ENCODE peak calls at places on chromosomes 11 and 22, in seven cellular contexts. T is right lobe of liver, K is heart left ventricle, X is K562, O is A549, Z is body of pancreas, W is IMR-90. C is an unnamed sample.

GRCh38 chr22:29985912-29986311 is 94.4 kb upstream of the HORMAD2 start:
- ATAC-seq in T (no peak), K (no peak), X (no peak), O (no peak), Z (no peak), W (no peak), C (no peak)

GRCh38 chr11:87972133-87972532 is 203.1 kb downstream of the RAB38 start:
- ATAC-seq in T (no peak), K (no peak), X (no peak), O (no peak), Z (no peak), W (no peak), C (no peak)

GRCh38 chr11:63667993-63668392 is 3.2 kb downstream of the ATL3 start:
- ATAC-seq in T (no peak), K (no peak), X (no peak), O (peak; percentile 26), Z (no peak), W (peak; percentile 41), C (no peak)

GRCh38 chr11:90243534-90243933 is 20.7 kb upstream of the CHORDC1 start:
- ATAC-seq in T (no peak), K (no peak), X (peak; percentile 11), O (no peak), Z (no peak), W (no peak), C (no peak)

GRCh38 chr11:96905084-96905641 is 515.4 kb downstream of the JRKL start:
- ATAC-seq in T (no peak), K (peak; percentile 81), X (no peak), O (no peak), Z (no peak), W (no peak), C (no peak)

GRCh38 chr11:74185285-74185684 is 14.2 kb downstream of the PPME1 start:
- ATAC-seq in T (no peak), K (no peak), X (no peak), O (no peak), Z (no peak), W (no peak), C (no peak)

GRCh38 chr11:117816151-117816741 is 8.3 kb downstream of the FXYD2 start:
- ATAC-seq in T (no peak), K (no peak), X (peak; percentile 31), O (peak; percentile 37), Z (peak; percentile 59), W (peak; percentile 39), C (peak; percentile 42)

GRCh38 chr11:66190776-66191175 is 77.7 kb upstream of the RAB1B start:
- ATAC-seq in T (no peak), K (no peak), X (peak; percentile 54), O (no peak), Z (no peak), W (no peak), C (no peak)

GRCh38 chr22:49028111-49028510 is 799.6 kb downstream of the BRD1 start:
- ATAC-seq in T (no peak), K (no peak), X (no peak), O (no peak), Z (no peak), W (no peak), C (no peak)

GRCh38 chr11:73201249-73201648 is 16.8 kb upstream of the P2RY2 start:
- ATAC-seq in T (no peak), K (no peak), X (no peak), O (no peak), Z (no peak), W (no peak), C (peak; percentile 70)

GRCh38 chr11:126561327-126561893 is 205.9 kb downstream of the ST3GAL4 start:
- ATAC-seq in T (peak; percentile 37), K (peak; percentile 53), X (peak; percentile 70), O (no peak), Z (no peak), W (peak; percentile 79), C (no peak)

GRCh38 chr11:127640822-127641485 is 640.4 kb upstream of the KIRREL3 start:
- ATAC-seq in T (peak; percentile 61), K (no peak), X (no peak), O (no peak), Z (no peak), W (peak; percentile 54), C (no peak)

GRCh38 chr11:102940714-102941588 is 14.6 kb downstream of the MMP13 start:
- ATAC-seq in T (peak; percentile 98), K (no peak), X (peak; percentile 91), O (peak; percentile 68), Z (peak; percentile 85), W (peak; percentile 88), C (no peak)

GRCh38 chr11:68263444-68264035 is 8.2 kb downstream of the C11orf24 start:
- ATAC-seq in T (no peak), K (peak; percentile 33), X (no peak), O (no peak), Z (no peak), W (no peak), C (no peak)

GRCh38 chr11:103970850-103971249 is 65.6 kb upstream of the DDI1 start:
- ATAC-seq in T (no peak), K (no peak), X (no peak), O (no peak), Z (no peak), W (no peak), C (no peak)

GRCh38 chr11:108790501-108791299 is 125.8 kb downstream of the DDX10 start:
- ATAC-seq in T (no peak), K (no peak), X (no peak), O (no peak), Z (no peak), W (no peak), C (no peak)

GRCh38 chr11:134416726-134417125 is 4.7 kb upstream of the B3GAT1 start:
- ATAC-seq in T (no peak), K (no peak), X (no peak), O (no peak), Z (no peak), W (no peak), C (no peak)

GRCh38 chr22:17106785-17107546 is 14.2 kb downstream of the TMEM121B start:
- ATAC-seq in T (peak; percentile 45), K (peak; percentile 51), X (no peak), O (no peak), Z (no peak), W (no peak), C (peak; percentile 26)

GRCh38 chr11:2691991-2692841 is 7.6 kb downstream of the KCNQ1OT1 start:
- ATAC-seq in T (peak; percentile 68), K (no peak), X (peak; percentile 17), O (peak; percentile 18), Z (peak; percentile 53), W (no peak), C (no peak)

GRCh38 chr22:41908409-41909289 is 6.2 kb downstream of the SHISA8 start:
- ATAC-seq in T (peak; percentile 16), K (no peak), X (peak; percentile 23), O (no peak), Z (no peak), W (no peak), C (no peak)

GRCh38 chr11:62610403-62610802 is 2.2 kb downstream of the EML3 start:
- ATAC-seq in T (no peak), K (no peak), X (no peak), O (no peak), Z (no peak), W (no peak), C (no peak)

GRCh38 chr11:62613275-62613864 is 313 bp downstream of the ROM1 start:
- ATAC-seq in T (no peak), K (no peak), X (no peak), O (peak; percentile 5), Z (no peak), W (no peak), C (no peak)

GRCh38 chr11:62612366-62613274 is at the start of the genes EML3 and ROM1:
- ATAC-seq in T (peak; percentile 81), K (peak; percentile 90), X (peak; percentile 83), O (peak; percentile 65), Z (peak; percentile 79), W (peak; percentile 90), C (peak; percentile 88)

GRCh38 chr11:62610814-62611704 is 1.5 kb downstream of the EML3 start:
- ATAC-seq in T (no peak), K (no peak), X (no peak), O (no peak), Z (no peak), W (no peak), C (no peak)

DNA sequence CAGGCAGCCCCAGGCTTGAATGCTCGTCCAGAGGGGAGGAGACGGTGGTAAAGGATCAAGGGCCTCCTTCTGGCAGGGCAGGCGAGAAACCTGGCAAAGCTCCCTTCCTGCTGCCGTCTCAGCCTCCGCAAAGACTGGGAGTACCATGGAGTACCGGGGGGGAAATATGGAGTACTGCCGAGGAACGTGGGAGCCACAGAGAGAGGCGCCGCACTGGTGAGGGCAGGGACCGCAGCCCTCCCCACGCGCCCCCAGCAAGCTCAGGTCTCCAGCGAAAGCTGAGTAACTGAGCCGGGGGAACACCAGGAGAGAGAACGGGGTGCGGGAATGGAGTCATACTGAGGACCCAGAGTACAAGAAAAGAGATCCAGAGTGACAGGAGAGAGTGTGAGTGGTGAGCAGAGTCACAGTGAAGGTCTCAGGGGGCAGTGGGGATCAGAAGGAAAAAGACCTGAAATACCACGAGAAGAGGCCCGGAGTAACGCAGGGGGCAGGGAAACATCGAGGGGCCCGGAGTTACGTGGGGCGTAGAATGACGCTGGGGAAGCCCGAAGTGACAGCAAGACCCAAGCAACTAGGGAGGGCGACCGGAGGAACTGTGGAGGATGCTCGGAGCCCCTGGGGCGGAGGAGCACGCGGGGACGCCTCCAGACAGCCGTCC is 740 bp downstream of the EML3 start:
- ATAC-seq in T (no peak), K (no peak), X (peak; percentile 51), O (peak; percentile 26), Z (no peak), W (peak; percentile 6), C (peak; percentile 1)
- TF ChIP-seq POLR2A in T (no peak), K (no peak), X (peak; percentile 70), O (no peak), Z (no peak), W (no peak), C (no peak)

GRCh38 chr11:71459076-71459766 is 6.2 kb downstream of the NADSYN1 start:
- ATAC-seq in T (no peak), K (peak; percentile 14), X (no peak), O (peak; percentile 48), Z (no peak), W (no peak), C (no peak)
- TF ChIP-seq POLR2A in T (no peak), K (no peak), X (no peak), O (no peak), Z (no peak), W (no peak), C (no peak)

GRCh38 chr11:64810271-64810890 is at the start of gene MEN1:
- ATAC-seq in T (peak; percentile 96), K (peak; percentile 99), X (peak; percentile 100), O (peak; percentile 98), Z (peak; percentile 95), W (peak; percentile 99), C (peak; percentile 99)
- TF ChIP-seq POLR2A in T (peak; percentile 81), K (peak; percentile 80), X (peak; percentile 68), O (peak; percentile 83), Z (peak; percentile 41), W (peak; percentile 75), C (peak; percentile 55)

DNA sequence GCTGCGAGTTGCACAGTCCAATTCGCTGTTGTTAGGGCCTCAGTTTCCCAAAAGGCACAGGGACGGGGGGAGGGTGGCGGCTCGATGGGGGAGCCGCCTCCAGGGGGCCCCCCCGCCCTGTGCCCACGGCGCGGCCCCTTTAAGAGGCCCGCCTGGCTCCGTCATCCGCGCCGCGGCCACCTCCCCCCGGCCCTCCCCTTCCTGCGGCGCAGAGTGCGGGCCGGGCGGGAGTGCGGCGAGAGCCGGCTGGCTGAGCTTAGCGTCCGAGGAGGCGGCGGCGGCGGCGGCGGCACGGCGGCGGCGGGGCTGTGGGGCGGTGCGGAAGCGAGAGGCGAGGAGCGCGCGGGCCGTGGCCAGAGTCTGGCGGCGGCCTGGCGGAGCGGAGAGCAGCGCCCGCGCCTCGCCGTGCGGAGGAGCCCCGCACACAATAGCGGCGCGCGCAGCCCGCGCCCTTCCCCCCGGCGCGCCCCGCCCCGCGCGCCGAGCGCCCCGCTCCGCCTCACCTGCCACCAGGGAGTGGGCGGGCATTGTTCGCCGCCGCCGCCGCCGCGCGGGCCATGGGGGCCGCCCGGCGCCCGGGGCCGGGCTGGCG is at the start of gene BCR:
- ATAC-seq in T (peak; percentile 71), K (peak; percentile 90), X (peak; percentile 87), O (peak; percentile 82), Z (peak; percentile 85), W (peak; percentile 92), C (peak; percentile 95)
- TF ChIP-seq POLR2A in T (peak; percentile 91), K (peak; percentile 62), X (no peak), O (peak; percentile 28), Z (peak; percentile 74), W (no peak), C (peak; percentile 66)

C was measured in gastroesophageal sphincter.